ENCODE peak calls at places on chromosomes 2 and 18, in five cellular contexts. One of them, this sample, is unnamed.

GRCh38 chr18:74457043-74457742 is at the start of gene DIPK1C:
- DNase-seq in A172: no peak
- DNase-seq in amniotic epithelial cell: no peak
- DNase-seq in activated naive CD8-positive, alpha-beta T cell treated with anti-CD3 and anti-CD28 coated beads, Interleukin-2, amount 50 U/mL, for 16 hours: no peak
- DNase-seq in AG08395: no peak
- DNase-seq in this sample: no peak

GRCh38 chr2:96147593-96148201 is 2.5 kb upstream of the DUSP2 start:
- DNase-seq in AG08395: no peak
- DNase-seq in amniotic epithelial cell: no peak
- DNase-seq in activated naive CD8-positive, alpha-beta T cell treated with anti-CD3 and anti-CD28 coated beads, Interleukin-2, amount 50 U/mL, for 16 hours: no peak
- DNase-seq in A172: no peak
- DNase-seq in this sample: no peak

GRCh38 chr2:14420851-14421250 is 211.7 kb upstream of the LRATD1 start:
- DNase-seq in amniotic epithelial cell: no peak
- DNase-seq in A172: peak
- DNase-seq in activated naive CD8-positive, alpha-beta T cell treated with anti-CD3 and anti-CD28 coated beads, Interleukin-2, amount 50 U/mL, for 16 hours: no peak
- DNase-seq in AG08395: peak
- DNase-seq in this sample: no peak

GRCh38 chr2:234302664-234302991 is 194.3 kb downstream of the ARL4C start:
- DNase-seq in amniotic epithelial cell: no peak
- DNase-seq in A172: no peak
- DNase-seq in AG08395: no peak
- DNase-seq in activated naive CD8-positive, alpha-beta T cell treated with anti-CD3 and anti-CD28 coated beads, Interleukin-2, amount 50 U/mL, for 16 hours: no peak
- DNase-seq in this sample: no peak

GRCh38 chr2:8469709-8470493 is 212.0 kb upstream of the ID2 start:
- DNase-seq in amniotic epithelial cell: no peak
- DNase-seq in activated naive CD8-positive, alpha-beta T cell treated with anti-CD3 and anti-CD28 coated beads, Interleukin-2, amount 50 U/mL, for 16 hours: no peak
- DNase-seq in A172: peak
- DNase-seq in AG08395: no peak
- DNase-seq in this sample: no peak

GRCh38 chr2:181471227-181471626 is 14.0 kb downstream of the ITGA4 start:
- DNase-seq in AG08395: no peak
- DNase-seq in activated naive CD8-positive, alpha-beta T cell treated with anti-CD3 and anti-CD28 coated beads, Interleukin-2, amount 50 U/mL, for 16 hours: no peak
- DNase-seq in A172: no peak
- DNase-seq in amniotic epithelial cell: peak
- DNase-seq in this sample: peak

GRCh38 chr2:102048465-102048864 is 56.7 kb downstream of the IL1R2 start:
- DNase-seq in activated naive CD8-positive, alpha-beta T cell treated with anti-CD3 and anti-CD28 coated beads, Interleukin-2, amount 50 U/mL, for 16 hours: no peak
- DNase-seq in A172: no peak
- DNase-seq in AG08395: peak
- DNase-seq in amniotic epithelial cell: peak
- DNase-seq in this sample: peak

GRCh38 chr2:39550701-39551285 is 113.7 kb upstream of the MAP4K3 start:
- DNase-seq in amniotic epithelial cell: peak
- DNase-seq in activated naive CD8-positive, alpha-beta T cell treated with anti-CD3 and anti-CD28 coated beads, Interleukin-2, amount 50 U/mL, for 16 hours: no peak
- DNase-seq in A172: peak
- DNase-seq in AG08395: no peak
- DNase-seq in this sample: peak

GRCh38 chr2:23381084-23381483 is 3.9 kb upstream of the KLHL29 start:
- DNase-seq in AG08395: peak
- DNase-seq in activated naive CD8-positive, alpha-beta T cell treated with anti-CD3 and anti-CD28 coated beads, Interleukin-2, amount 50 U/mL, for 16 hours: no peak
- DNase-seq in A172: peak
- DNase-seq in amniotic epithelial cell: peak
- DNase-seq in this sample: peak